ENCODE peak calls at places on chromosome 15, in seven cellular contexts. One of them, this sample, is unnamed.

GRCh38 chr15:92523176-92523575 is 129.5 kb downstream of the ST8SIA2 start:
- DNase-seq in SJSA1: no peak
- DNase-seq in naive thymus-derived CD8-positive, alpha-beta T cell: no peak
- DNase-seq in NCI-H2081: no peak
- DNase-seq in Peyer's patch: no peak
- DNase-seq in NCI-H1105: no peak
- DNase-seq in Panc1: no peak
- DNase-seq in this sample: no peak

GRCh38 chr15:70845616-70846360 is 8.2 kb downstream of the LARP6 start:
- DNase-seq in NCI-H2081: peak
- DNase-seq in NCI-H1105: no peak
- DNase-seq in Peyer's patch: no peak
- DNase-seq in Panc1: no peak
- DNase-seq in naive thymus-derived CD8-positive, alpha-beta T cell: no peak
- DNase-seq in SJSA1: no peak
- DNase-seq in this sample: no peak

GRCh38 chr15:69664572-69665326 is 212.1 kb downstream of the RPLP1 start:
- DNase-seq in SJSA1: no peak
- DNase-seq in Panc1: no peak
- DNase-seq in NCI-H1105: peak
- DNase-seq in naive thymus-derived CD8-positive, alpha-beta T cell: no peak
- DNase-seq in NCI-H2081: peak
- DNase-seq in Peyer's patch: no peak
- DNase-seq in this sample: no peak

GRCh38 chr15:64951777-64952418 is 37.8 kb downstream of the SPG21 start:
- DNase-seq in SJSA1: no peak
- DNase-seq in NCI-H2081: no peak
- DNase-seq in Peyer's patch: no peak
- DNase-seq in Panc1: no peak
- DNase-seq in NCI-H1105: no peak
- DNase-seq in naive thymus-derived CD8-positive, alpha-beta T cell: no peak
- DNase-seq in this sample: no peak

GRCh38 chr15:58447244-58448010 is 15.6 kb downstream of the LIPC start:
- DNase-seq in NCI-H1105: no peak
- DNase-seq in naive thymus-derived CD8-positive, alpha-beta T cell: no peak
- DNase-seq in NCI-H2081: no peak
- DNase-seq in SJSA1: peak
- DNase-seq in Peyer's patch: no peak
- DNase-seq in Panc1: no peak
- DNase-seq in this sample: peak

GRCh38 chr15:26531489-26531888 is 241.4 kb downstream of the GABRB3 start:
- DNase-seq in naive thymus-derived CD8-positive, alpha-beta T cell: no peak
- DNase-seq in NCI-H1105: no peak
- DNase-seq in NCI-H2081: no peak
- DNase-seq in Peyer's patch: no peak
- DNase-seq in SJSA1: no peak
- DNase-seq in Panc1: no peak
- DNase-seq in this sample: no peak

GRCh38 chr15:38176155-38176554 is 76.5 kb upstream of the SPRED1 start:
- DNase-seq in naive thymus-derived CD8-positive, alpha-beta T cell: no peak
- DNase-seq in Panc1: no peak
- DNase-seq in NCI-H1105: no peak
- DNase-seq in SJSA1: no peak
- DNase-seq in NCI-H2081: no peak
- DNase-seq in Peyer's patch: no peak
- DNase-seq in this sample: no peak

GRCh38 chr15:95459288-95459687 is 871.2 kb upstream of the NR2F2 start:
- DNase-seq in NCI-H1105: no peak
- DNase-seq in NCI-H2081: no peak
- DNase-seq in Peyer's patch: no peak
- DNase-seq in SJSA1: no peak
- DNase-seq in naive thymus-derived CD8-positive, alpha-beta T cell: no peak
- DNase-seq in Panc1: no peak
- DNase-seq in this sample: no peak

GRCh38 chr15:96087180-96087886 is 243.2 kb upstream of the NR2F2 start:
- DNase-seq in Peyer's patch: no peak
- DNase-seq in naive thymus-derived CD8-positive, alpha-beta T cell: no peak
- DNase-seq in Panc1: no peak
- DNase-seq in SJSA1: peak
- DNase-seq in NCI-H2081: no peak
- DNase-seq in NCI-H1105: no peak
- DNase-seq in this sample: no peak

GRCh38 chr15:71844916-71845315 is 34.6 kb downstream of the NR2E3 start:
- DNase-seq in Panc1: no peak
- DNase-seq in Peyer's patch: no peak
- DNase-seq in naive thymus-derived CD8-positive, alpha-beta T cell: no peak
- DNase-seq in NCI-H1105: no peak
- DNase-seq in NCI-H2081: no peak
- DNase-seq in SJSA1: no peak
- DNase-seq in this sample: no peak

GRCh38 chr15:92112180-92112579 is 258.7 kb downstream of the SLCO3A1 start:
- DNase-seq in Panc1: no peak
- DNase-seq in naive thymus-derived CD8-positive, alpha-beta T cell: no peak
- DNase-seq in NCI-H1105: no peak
- DNase-seq in Peyer's patch: no peak
- DNase-seq in NCI-H2081: no peak
- DNase-seq in SJSA1: no peak
- DNase-seq in this sample: no peak

GRCh38 chr15:62734706-62735105 is 307.8 kb upstream of the TPM1 start:
- DNase-seq in NCI-H2081: no peak
- DNase-seq in naive thymus-derived CD8-positive, alpha-beta T cell: no peak
- DNase-seq in NCI-H1105: no peak
- DNase-seq in Panc1: no peak
- DNase-seq in Peyer's patch: no peak
- DNase-seq in SJSA1: no peak
- DNase-seq in this sample: no peak

GRCh38 chr15:36594556-36595090 is 15.2 kb downstream of the CDIN1 start:
- DNase-seq in naive thymus-derived CD8-positive, alpha-beta T cell: no peak
- DNase-seq in NCI-H1105: no peak
- DNase-seq in Panc1: no peak
- DNase-seq in Peyer's patch: no peak
- DNase-seq in SJSA1: no peak
- DNase-seq in NCI-H2081: no peak
- DNase-seq in this sample: no peak

This sample was measured in brain pericyte.